ENCODE peak calls at places on chromosomes 12 and 14, in four cellular contexts. X, H, B and V are unnamed samples.

GRCh38 chr12:47812797-47813490 is 6.8 kb downstream of the HDAC7 start:
- DNase-seq in B (peak; percentile 79), H (peak; percentile 88), X (peak; percentile 92), V (peak; percentile 94)

GRCh38 chr12:27652174-27652763 is 44.0 kb upstream of the REP15 start:
- DNase-seq in B (no peak), H (no peak), X (peak; percentile 37), V (no peak)

GRCh38 chr12:23132357-23132756 is 507.4 kb downstream of the ETNK1 start:
- DNase-seq in X (no peak), B (no peak), H (no peak), V (no peak)

GRCh38 chr12:182381-182883 is 31.5 kb downstream of the SLC6A12 start:
- DNase-seq in B (no peak), H (no peak), X (no peak), V (no peak)

GRCh38 chr12:122350444-122350843 is 72.0 kb downstream of the CLIP1 start:
- DNase-seq in X (no peak), B (no peak), H (no peak), V (no peak)

GRCh38 chr12:76043377-76043776 is 11.8 kb upstream of the PHLDA1 start:
- DNase-seq in B (no peak), H (no peak), X (no peak), V (no peak)

GRCh38 chr14:66490143-66491111 is 4.3 kb downstream of the CCDC196 start:
- DNase-seq in B (no peak), H (no peak), X (no peak), V (no peak)

GRCh38 chr14:74908861-74909341 is 14.2 kb downstream of the RPS6KL1 start:
- DNase-seq in X (no peak), H (no peak), B (no peak), V (peak; percentile 77)

GRCh38 chr12:27290501-27291168 is 42.0 kb upstream of the BMAL2 start:
- DNase-seq in B (no peak), X (no peak), H (no peak), V (no peak)

GRCh38 chr12:43329381-43329780 is 222.6 kb downstream of the ADAMTS20 start:
- DNase-seq in B (no peak), H (no peak), X (no peak), V (no peak)

GRCh38 chr12:18066666-18067065 is 23.3 kb downstream of the RERGL start:
- DNase-seq in X (no peak), B (no peak), H (no peak), V (no peak)

GRCh38 chr14:90837355-90837754 is 21.1 kb upstream of the TTC7B start:
- DNase-seq in X (no peak), B (no peak), H (no peak), V (no peak)

GRCh38 chr14:44107156-44107555 is 399.9 kb downstream of the FSCB start:
- DNase-seq in B (no peak), H (no peak), X (no peak), V (no peak)

GRCh38 chr12:49098035-49098451 is 3.4 kb upstream of the DHH start:
- DNase-seq in H (no peak), B (no peak), X (no peak), V (no peak)

GRCh38 chr14:106872619-106873446 is 1346.5 kb downstream of the TMEM121 start:
- DNase-seq in H (no peak), B (no peak), X (peak; percentile 57), V (no peak)

GRCh38 chr12:6766651-6767300 is 613 bp downstream of the PTMS start:
- DNase-seq in X (peak; percentile 78), H (peak; percentile 84), B (peak; percentile 62), V (peak; percentile 88)

GRCh38 chr12:128823916-128824839 is at the start of gene SLC15A4:
- DNase-seq in H (peak; percentile 95), B (peak; percentile 94), X (peak; percentile 95), V (peak; percentile 98)

GRCh38 chr14:55454264-55455151 is 14.1 kb upstream of the TBPL2 start:
- DNase-seq in X (peak; percentile 73), H (no peak), B (no peak), V (no peak)

GRCh38 chr14:90796319-90796718 is 19.9 kb downstream of the TTC7B start:
- DNase-seq in X (no peak), H (no peak), B (no peak), V (no peak)

GRCh38 chr12:124640096-124640495 is 72.7 kb upstream of the NCOR2 start:
- DNase-seq in B (no peak), H (no peak), X (no peak), V (no peak)

GRCh38 chr12:104720346-104721064 is 237.6 kb downstream of the SLC41A2 start:
- DNase-seq in B (no peak), H (no peak), X (no peak), V (no peak)

GRCh38 chr12:69266045-69266635 is 26.8 kb downstream of the CPSF6 start:
- DNase-seq in B (no peak), X (no peak), H (no peak), V (no peak)

GRCh38 chr12:109932878-109933503 is 32.9 kb downstream of the TCHP start:
- DNase-seq in B (peak; percentile 53), H (no peak), X (peak; percentile 70), V (no peak)

GRCh38 chr14:104352493-104353220 is 214.3 kb downstream of the KIF26A start:
- DNase-seq in X (no peak), B (no peak), H (peak; percentile 36), V (peak; percentile 28)

GRCh38 chr12:104056419-104056972 is 6.5 kb upstream of the GLT8D2 start:
- DNase-seq in B (no peak), H (no peak), X (no peak), V (no peak)

GRCh38 chr14:90576581-90576980 is 179.8 kb downstream of the CALM1 start:
- DNase-seq in H (no peak), X (no peak), B (no peak), V (no peak)

GRCh38 chr12:15936751-15937150 is 25.6 kb downstream of the DERA start:
- DNase-seq in X (no peak), B (no peak), H (no peak), V (no peak)

GRCh38 chr14:105317546-105317945 is 3.0 kb downstream of the PACS2 start:
- DNase-seq in X (no peak), H (no peak), B (no peak), V (no peak)

DNA sequence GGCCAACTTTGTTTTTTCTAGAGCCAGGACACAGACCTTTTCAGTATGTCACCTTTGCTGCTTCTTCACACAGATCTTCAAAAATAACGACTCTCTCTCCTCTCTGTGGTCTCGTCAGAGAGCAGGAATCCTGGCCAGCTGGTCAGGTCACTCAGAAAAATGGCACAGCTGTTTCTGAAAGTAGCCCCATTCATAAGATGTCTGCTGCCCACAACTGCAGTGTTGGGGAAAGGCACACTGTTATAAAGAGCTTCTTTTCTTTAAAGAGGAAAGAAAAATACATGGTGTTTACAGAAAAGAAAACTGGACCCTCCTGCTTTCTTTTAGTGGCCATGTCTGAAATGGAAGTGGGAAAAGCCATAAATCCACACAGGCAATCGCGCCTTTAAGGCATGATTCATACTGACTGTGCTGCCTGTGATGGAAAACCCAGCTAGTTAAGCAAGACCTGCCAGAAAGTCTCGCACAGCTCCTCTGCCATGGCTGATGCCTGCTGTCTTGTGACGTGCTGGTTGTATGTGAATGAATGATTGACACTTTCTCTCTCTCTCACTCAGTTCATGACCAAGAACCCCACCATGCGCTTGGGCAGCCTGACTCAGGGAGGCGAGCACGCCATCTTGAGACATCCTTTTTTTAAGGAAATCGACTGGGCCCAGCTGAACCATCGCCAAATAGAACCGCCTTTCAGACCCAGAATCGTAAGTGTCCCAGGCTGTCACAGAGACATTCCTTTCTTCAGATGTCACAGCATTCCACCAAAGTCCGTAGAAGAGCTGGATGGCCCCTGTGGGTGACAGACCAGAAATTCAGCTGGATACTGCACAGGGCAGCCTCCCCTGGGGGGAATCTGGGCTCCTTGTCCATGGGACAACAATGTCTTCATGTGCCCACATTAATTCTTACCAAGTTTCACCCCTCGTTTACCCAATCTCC is 147.9 kb upstream of the HIF1A start:
- DNase-seq in B (no peak), H (no peak), X (no peak), V (no peak)
- H3K27ac ChIP-seq in B (no peak overlapping the region), H (peak overlapping the region; percentile 71), X (no peak overlapping the region), V (peak overlapping the region; percentile 82)

GRCh38 chr12:70794131-70794530 is 126.4 kb downstream of the PTPRR start:
- DNase-seq in X (no peak), H (no peak), B (no peak), V (no peak)
- TF ChIP-seq POLR2A in X (no peak), H (no peak), B (no peak), V (no peak)

DNA sequence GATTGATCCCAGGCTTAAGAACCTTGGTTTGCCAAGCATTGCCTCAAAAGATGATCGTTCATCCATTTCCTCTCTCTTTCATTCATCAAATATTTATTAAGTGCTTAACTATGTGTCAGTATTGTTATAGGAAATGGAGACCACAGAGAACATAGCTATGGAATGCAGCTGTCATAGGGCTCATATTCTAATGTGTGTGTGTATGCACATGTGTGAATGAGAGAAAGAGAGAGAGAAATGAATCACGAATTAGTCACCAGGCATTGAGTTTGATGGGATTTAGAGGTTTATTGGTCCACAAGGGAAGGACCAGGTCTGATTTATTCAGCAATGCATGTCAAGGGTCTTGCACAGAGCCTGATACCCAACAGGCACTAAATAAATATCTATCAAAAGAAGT is 71.0 kb upstream of the FBXO21 start:
- DNase-seq in B (no peak), H (no peak), X (no peak), V (no peak)
- H3K27me3 ChIP-seq in B (no peaks in the 10 kb centered on the region), H (no peaks in the 10 kb centered on the region), X (no peaks in the 10 kb centered on the region), V (no peaks in the 10 kb centered on the region)

DNA sequence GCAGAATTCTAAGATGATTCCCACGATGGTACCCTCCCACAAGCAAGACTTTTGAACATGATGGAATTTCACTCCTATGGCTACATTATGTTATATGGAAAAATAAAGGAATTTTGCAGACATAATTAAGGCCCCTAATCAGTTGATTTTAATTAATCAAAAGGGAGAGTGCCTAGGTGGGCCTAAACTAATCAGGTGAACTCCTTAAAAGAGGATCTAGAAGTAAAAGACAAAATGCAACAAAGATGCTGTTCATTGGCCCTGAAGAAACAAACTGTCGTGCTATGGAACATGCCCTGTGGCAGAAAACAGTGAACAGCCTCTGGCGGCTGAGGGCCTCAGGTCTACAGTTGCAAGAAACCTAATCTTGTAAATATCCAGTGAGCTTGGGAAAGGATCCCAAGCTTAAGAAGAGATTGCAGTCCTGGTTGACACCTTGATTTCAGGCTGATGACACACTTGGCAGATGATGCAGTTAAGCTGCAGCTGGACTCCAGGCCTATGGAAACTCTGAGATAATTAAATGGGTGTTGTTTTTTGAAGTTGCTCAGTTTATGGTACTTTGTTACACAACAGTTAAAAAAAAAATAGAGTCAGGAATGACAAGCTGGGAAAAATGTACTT is 13.8 kb downstream of the TMCC3 start:
- DNase-seq in H (no peak), X (no peak), B (no peak), V (no peak)
- H3K27ac ChIP-seq in H (no peak overlapping the region), X (no peak overlapping the region), B (no peak overlapping the region), V (no peak overlapping the region)